ENCODE peak calls at places on chromosomes 4 and X, in four cellular contexts. K, P, G and L are unnamed samples.

GRCh38 chr4:83112239-83112638 is 2.3 kb downstream of the PLAC8 start:
- DNase-seq in G (no peak), K (no peak), P (no peak), L (no peak)

GRCh38 chr4:165207016-165207430 is 338 bp upstream of the KLHL2 start:
- DNase-seq in P (no peak), K (peak), G (no peak), L (no peak)

GRCh38 chr4:108058685-108059440 is 69.2 kb downstream of the HADH start:
- DNase-seq in P (no peak), K (no peak), G (peak), L (peak)

GRCh38 chrX:69060631-69061408 is 104.4 kb downstream of the PJA1 start:
- DNase-seq in P (peak), G (no peak), K (no peak), L (no peak)

GRCh38 chr4:182103614-182104319 is 139.4 kb upstream of the TENM3 start:
- DNase-seq in P (no peak), K (no peak), G (no peak), L (no peak)

GRCh38 chrX:41781500-41781899 is 57.5 kb downstream of the GPR82 start:
- DNase-seq in G (no peak), P (no peak), K (peak), L (no peak)

GRCh38 chr4:121073672-121074386 is 1.5 kb upstream of the NDNF start:
- DNase-seq in K (no peak), P (no peak), G (no peak), L (no peak)

GRCh38 chr4:3287271-3287971 is 5.4 kb upstream of the RGS12 start:
- DNase-seq in P (peak), G (no peak), K (no peak), L (no peak)

GRCh38 chr4:123849495-123849894 is 452.9 kb downstream of the SPRY1 start:
- DNase-seq in P (no peak), K (no peak), G (no peak), L (no peak)

GRCh38 chrX:2879670-2880069 is 49.5 kb downstream of the ARSD start:
- DNase-seq in K (no peak), P (no peak), G (no peak), L (no peak)

GRCh38 chr4:98932539-98932938 is 3.6 kb upstream of the EIF4E start:
- DNase-seq in G (no peak), K (no peak), P (no peak), L (no peak)

GRCh38 chrX:154749856-154750255 is 1.0 kb downstream of the GAB3 start:
- DNase-seq in K (no peak), P (no peak), G (no peak), L (no peak)

GRCh38 chrX:154748712-154749339 is 2.1 kb downstream of the GAB3 start:
- DNase-seq in K (peak), G (no peak), P (no peak), L (no peak)

GRCh38 chrX:154750301-154751120 is at the start of gene GAB3:
- DNase-seq in P (no peak), G (no peak), K (no peak), L (no peak)

GRCh38 chrX:154751121-154751668 is 318 bp upstream of the GAB3 start:
- DNase-seq in K (no peak), G (no peak), P (no peak), L (no peak)

DNA sequence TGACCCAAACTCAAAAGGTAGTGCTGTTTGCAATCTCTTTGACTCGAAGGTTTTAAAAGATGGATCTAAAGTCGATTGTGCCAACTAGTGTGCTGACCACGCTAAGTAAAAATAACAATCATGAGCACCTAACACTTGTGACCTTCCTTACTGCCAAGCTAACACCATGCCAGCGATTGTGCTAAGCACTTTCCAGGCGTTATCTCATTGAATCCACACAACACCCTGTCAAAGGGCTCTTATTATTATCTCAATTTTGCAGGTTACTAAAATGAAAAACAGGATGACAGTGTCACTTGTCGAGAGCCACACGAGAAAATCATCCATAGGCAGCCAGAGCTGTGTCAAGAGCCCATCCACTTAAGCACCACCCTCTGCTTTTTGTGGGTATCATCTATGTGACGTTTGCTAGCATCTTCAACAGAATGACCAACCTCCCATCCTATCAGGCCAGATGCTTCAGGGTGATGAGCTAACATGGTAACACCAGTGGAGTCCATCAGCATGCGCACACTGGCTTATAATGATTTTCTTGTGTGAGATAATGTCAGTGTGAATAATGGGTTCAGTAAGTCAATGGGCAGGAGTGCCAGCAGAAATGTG is 893 bp upstream of the GAB3 start:
- DNase-seq in P (no peak), G (no peak), K (no peak), L (no peak)
- H3K4me3 ChIP-seq in P (no peak), G (no peak), K (no peak), L (no peak)

GRCh38 chr4:1009647-1010521 is 1.5 kb upstream of the FGFRL1 start:
- DNase-seq in K (no peak), G (no peak), P (peak), L (no peak)

GRCh38 chr4:1011022-1011694 is at the start of gene FGFRL1:
- DNase-seq in G (no peak), K (peak), P (peak), L (peak)

GRCh38 chr4:1008840-1009646 is 2.4 kb upstream of the FGFRL1 start:
- DNase-seq in K (no peak), G (no peak), P (peak), L (no peak)

GRCh38 chr4:1012031-1012739 is 759 bp downstream of the FGFRL1 start:
- DNase-seq in P (no peak), K (no peak), G (no peak), L (no peak)

DNA sequence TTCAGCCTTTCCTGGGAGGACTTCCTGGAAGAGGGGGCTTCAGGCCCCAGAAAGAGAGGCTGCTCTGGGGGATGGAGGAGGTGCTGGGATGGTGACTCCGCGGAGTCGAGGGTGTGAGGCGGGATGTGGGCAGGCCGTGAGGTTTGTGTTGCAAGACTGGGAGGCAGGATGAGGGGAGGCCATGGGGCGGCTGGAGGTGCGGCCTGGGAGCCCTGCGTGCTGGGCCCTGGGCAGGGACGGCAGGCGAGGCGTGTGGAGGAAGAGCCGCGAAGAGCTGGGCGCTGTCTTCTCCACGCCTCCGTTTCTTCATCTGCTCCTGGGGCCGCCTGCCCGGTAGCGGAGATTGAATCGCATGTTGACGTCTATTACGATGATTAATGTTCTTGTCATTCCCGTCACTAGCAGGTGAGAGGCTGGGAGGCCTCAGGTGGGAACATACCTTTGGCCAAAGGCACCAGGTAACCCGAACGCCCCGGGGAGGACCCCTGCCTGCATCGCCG is 854 bp upstream of the FGFRL1 start:
- DNase-seq in P (peak), G (peak), K (no peak), L (peak)
- H3K4me3 ChIP-seq in P (peak), G (peak), K (peak), L (peak)

DNA sequence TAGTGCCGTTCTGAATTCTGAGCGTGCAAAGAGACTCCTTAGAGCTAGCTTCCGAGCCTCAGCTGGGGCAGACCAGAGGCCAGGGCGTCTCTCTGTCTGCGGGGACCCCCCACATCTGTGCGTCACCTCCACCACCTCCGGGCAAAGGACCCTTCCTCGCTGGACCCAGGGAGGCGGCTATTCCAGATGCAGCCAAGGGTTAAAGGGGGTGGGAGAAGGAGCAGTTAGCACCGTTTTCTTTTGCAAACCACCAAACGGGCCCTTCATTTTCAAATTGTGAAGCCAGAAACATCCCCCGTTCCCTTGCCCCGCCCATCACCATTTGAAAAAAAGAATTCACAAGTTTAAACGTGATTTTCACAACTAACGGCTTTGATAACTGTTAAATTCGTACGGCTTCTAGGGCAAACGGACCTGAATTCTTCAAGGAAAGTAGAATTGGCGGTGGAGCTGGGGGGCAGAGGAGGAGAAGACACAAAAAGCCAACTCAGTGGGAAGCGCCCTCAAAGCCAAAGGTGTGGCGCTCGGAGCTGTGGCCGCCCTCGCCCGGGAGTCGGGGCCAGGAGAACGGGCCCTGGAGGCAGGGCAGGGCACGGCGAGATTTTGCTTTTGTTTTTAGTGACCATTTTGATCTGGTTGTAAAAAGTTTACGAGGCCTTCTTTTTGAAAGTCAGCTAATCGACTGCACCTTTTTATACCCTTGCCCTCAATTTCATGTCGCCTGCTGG is 3.3 kb upstream of the PDGFRA start:
- DNase-seq in P (no peak), G (no peak), K (no peak), L (no peak)
- H3K4me3 ChIP-seq in P (peak), G (peak), K (no peak), L (peak)

DNA sequence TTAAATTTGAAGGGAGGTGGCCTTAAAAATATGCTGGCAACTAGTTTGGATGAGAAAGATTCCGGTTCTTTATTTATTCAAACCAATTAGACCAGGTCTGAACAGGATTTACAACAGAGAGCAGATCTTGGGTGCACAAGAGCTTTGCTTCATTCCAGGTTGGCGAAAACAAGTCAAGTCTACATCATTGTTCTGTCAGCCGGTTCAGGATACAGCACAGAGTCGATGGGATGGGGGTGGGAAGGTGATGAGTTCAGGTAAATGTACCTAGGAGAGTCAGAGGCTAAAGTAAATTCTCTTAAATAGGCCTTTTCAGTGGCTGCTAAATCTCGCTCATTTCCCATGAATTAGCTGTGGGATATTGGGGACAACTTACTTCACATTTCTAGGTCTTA is 882 bp upstream of the STIM2 start:
- DNase-seq in P (no peak), K (no peak), G (no peak), L (no peak)
- H3K4me3 ChIP-seq in P (peak), K (peak), G (peak), L (peak)

GRCh38 chr4:11427201-11427996 is 1.3 kb downstream of the HS3ST1 start:
- DNase-seq in G (no peak), P (no peak), K (no peak), L (no peak)

GRCh38 chr4:11424896-11425295 is 3.8 kb downstream of the HS3ST1 start:
- DNase-seq in G (no peak), P (no peak), K (no peak), L (no peak)

GRCh38 chr4:11428161-11428700 is 463 bp downstream of the HS3ST1 start:
- DNase-seq in K (peak), G (no peak), P (no peak), L (no peak)

GRCh38 chr4:11426003-11426402 is 2.7 kb downstream of the HS3ST1 start:
- DNase-seq in P (no peak), G (no peak), K (no peak), L (no peak)

DNA sequence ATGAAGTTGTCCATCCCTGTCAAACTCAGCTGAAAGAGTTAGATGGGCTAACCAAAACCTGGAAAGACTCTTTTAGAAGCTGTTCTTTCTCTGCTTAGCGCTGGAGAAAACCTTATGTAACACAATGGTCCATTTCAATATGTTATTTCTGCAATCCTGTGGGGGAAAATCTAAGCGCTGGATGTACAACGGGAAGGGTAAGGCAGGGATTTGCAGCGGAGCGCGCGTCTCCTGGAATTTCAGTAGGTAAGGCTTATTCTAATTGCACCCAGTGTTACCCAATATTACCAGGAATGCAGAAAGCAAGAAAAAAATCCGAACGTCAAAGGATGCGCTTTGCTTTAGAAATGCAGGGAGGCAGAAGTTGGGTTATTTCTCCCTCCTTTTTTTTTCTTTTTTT is 2.0 kb downstream of the HS3ST1 start:
- DNase-seq in K (no peak), P (no peak), G (no peak), L (no peak)
- H3K4me3 ChIP-seq in K (no peak), P (peak), G (no peak), L (no peak)

GRCh38 chrX:1106478-1107210 is 105.8 kb downstream of the CRLF2 start:
- DNase-seq in G (no peak), K (no peak), P (no peak), L (no peak)

GRCh38 chrX:1111543-1112300 is 100.7 kb downstream of the CRLF2 start:
- DNase-seq in G (no peak), K (no peak), P (no peak), L (no peak)

GRCh38 chrX:1109580-1110119 is 102.8 kb downstream of the CRLF2 start:
- DNase-seq in P (no peak), K (no peak), G (no peak), L (no peak)

GRCh38 chrX:1108451-1109445 is 103.7 kb downstream of the CRLF2 start:
- DNase-seq in K (no peak), G (no peak), P (no peak), L (no peak)

GRCh38 chrX:1112321-1112720 is 100.1 kb downstream of the CRLF2 start:
- DNase-seq in P (no peak), K (no peak), G (no peak), L (no peak)
- H3K4me3 ChIP-seq in P (no peak), K (no peak), G (no peak), L (no peak)

GRCh38 chrX:135050603-135051002 is 1.3 kb downstream of the RTL8A start:
- DNase-seq in P (no peak), G (no peak), K (no peak), L (no peak)
- H3K4me3 ChIP-seq in P (peak), G (peak), K (peak), L (peak)